ENCODE peak calls at places on chromosomes 2 and 18, in four cellular contexts. One of them, this sample, is unnamed.

GRCh38 chr2:88950010-88950409 is 258.5 kb downstream of the RPIA start:
- DNase-seq in IMR-90: no peak
- DNase-seq in H9: no peak
- DNase-seq in H1: no peak
- DNase-seq in this sample: peak

GRCh38 chr2:42770288-42771131 is 6.6 kb upstream of the OXER1 start:
- DNase-seq in IMR-90: peak
- DNase-seq in H1: peak
- DNase-seq in H9: peak
- DNase-seq in this sample: peak

GRCh38 chr2:196902828-196903227 is 23.7 kb downstream of the PGAP1 start:
- DNase-seq in H9: no peak
- DNase-seq in H1: no peak
- DNase-seq in IMR-90: peak
- DNase-seq in this sample: no peak

GRCh38 chr2:71925268-71926097 is 222.2 kb downstream of the CYP26B1 start:
- DNase-seq in H9: peak
- DNase-seq in H1: peak
- DNase-seq in IMR-90: no peak
- DNase-seq in this sample: peak

GRCh38 chr18:54775686-54776085 is 52.6 kb upstream of the RAB27B start:
- DNase-seq in H1: no peak
- DNase-seq in IMR-90: peak
- DNase-seq in H9: no peak
- DNase-seq in this sample: peak

GRCh38 chr2:129880971-129881370 is 98.5 kb upstream of the RAB6C start:
- DNase-seq in H1: no peak
- DNase-seq in IMR-90: no peak
- DNase-seq in H9: no peak
- DNase-seq in this sample: no peak

GRCh38 chr2:230134496-230135073 is 65.9 kb upstream of the SLC16A14 start:
- DNase-seq in IMR-90: peak
- DNase-seq in H9: no peak
- DNase-seq in H1: no peak
- DNase-seq in this sample: no peak

GRCh38 chr2:173124441-173124840 is 48.8 kb downstream of the MAP3K20 start:
- DNase-seq in H9: no peak
- DNase-seq in H1: no peak
- DNase-seq in IMR-90: peak
- DNase-seq in this sample: no peak

GRCh38 chr2:62465741-62466500 is 40.1 kb downstream of the TMEM17 start:
- DNase-seq in H9: peak
- DNase-seq in H1: peak
- DNase-seq in IMR-90: no peak
- DNase-seq in this sample: no peak

GRCh38 chr2:62465039-62465740 is 40.8 kb downstream of the TMEM17 start:
- DNase-seq in H9: no peak
- DNase-seq in IMR-90: no peak
- DNase-seq in H1: no peak
- DNase-seq in this sample: no peak

GRCh38 chr2:62467475-62468321 is 38.3 kb downstream of the TMEM17 start:
- DNase-seq in IMR-90: no peak
- DNase-seq in H1: no peak
- DNase-seq in H9: no peak
- DNase-seq in this sample: peak

GRCh38 chr2:62467100-62467474 is 38.9 kb downstream of the TMEM17 start:
- DNase-seq in IMR-90: no peak
- DNase-seq in H1: no peak
- DNase-seq in H9: no peak
- DNase-seq in this sample: no peak

GRCh38 chr2:62466501-62466854 is 39.5 kb downstream of the TMEM17 start:
- DNase-seq in IMR-90: no peak
- DNase-seq in H9: no peak
- DNase-seq in H1: no peak
- DNase-seq in this sample: no peak
- H2BK15ac ChIP-seq in IMR-90: no peak
- H2BK15ac ChIP-seq in H9: no peak
- H2BK15ac ChIP-seq in H1: peak
- H2BK15ac ChIP-seq in this sample: no peak

GRCh38 chr2:234537929-234538328 is 41.0 kb upstream of the ARL4C start:
- DNase-seq in H9: no peak
- DNase-seq in IMR-90: no peak
- DNase-seq in H1: no peak
- DNase-seq in this sample: no peak
- H3K56ac ChIP-seq in H9: no peak
- H3K56ac ChIP-seq in IMR-90: no peak
- H3K56ac ChIP-seq in H1: no peak
- H3K56ac ChIP-seq in this sample: no peak

DNA sequence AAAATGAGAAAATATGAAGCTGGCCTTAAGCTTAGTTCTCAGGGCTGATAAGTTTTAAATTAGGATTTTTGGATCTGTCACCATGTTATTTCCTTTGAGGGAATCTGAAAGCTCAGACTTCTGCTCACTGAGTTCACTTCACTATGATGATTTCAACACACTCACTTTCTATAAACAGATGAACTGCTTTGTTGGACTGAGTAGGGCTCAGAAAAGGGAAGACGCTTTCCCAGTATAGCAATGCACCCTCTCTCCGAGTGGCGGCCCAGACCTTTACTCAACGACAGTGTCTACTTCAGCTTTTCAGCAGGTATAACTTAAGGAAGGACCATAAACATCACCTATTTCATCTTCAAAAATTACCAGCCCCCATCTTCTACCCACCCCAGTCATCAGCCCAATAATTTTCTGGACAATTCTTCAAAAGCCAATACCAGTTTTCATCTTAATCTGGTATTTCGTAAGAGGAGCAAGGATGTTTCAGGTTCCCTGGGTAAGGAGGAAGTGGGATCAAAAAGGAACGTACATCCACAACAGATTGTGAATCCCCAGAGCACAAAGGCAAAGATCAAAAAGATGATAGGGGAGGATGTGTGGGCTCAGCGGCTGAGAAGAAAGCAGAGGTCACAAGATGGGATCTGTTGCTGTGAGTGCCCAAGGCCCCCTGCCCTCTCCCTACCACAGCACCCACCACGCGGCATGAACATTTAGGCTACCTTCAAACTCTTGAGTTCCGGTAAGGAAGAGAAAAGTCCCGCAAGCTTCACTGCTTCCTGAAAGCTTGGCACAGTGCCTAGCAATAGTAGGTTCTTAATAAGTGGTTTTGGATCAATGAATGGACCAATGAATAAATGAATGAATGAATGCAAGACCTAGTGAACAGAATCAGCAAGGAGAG is 41.9 kb downstream of the LPIN2 start:
- DNase-seq in H1: no peak
- DNase-seq in IMR-90: peak
- DNase-seq in H9: no peak
- DNase-seq in this sample: no peak
- H2BK15ac ChIP-seq in H1: no peak
- H2BK15ac ChIP-seq in IMR-90: no peak
- H2BK15ac ChIP-seq in H9: no peak
- H2BK15ac ChIP-seq in this sample: no peak

GRCh38 chr2:217857624-217858506 is 144.9 kb downstream of the TNS1 start:
- DNase-seq in H9: no peak
- DNase-seq in IMR-90: no peak
- DNase-seq in H1: no peak
- DNase-seq in this sample: no peak

GRCh38 chr2:217853961-217854360 is 148.8 kb downstream of the TNS1 start:
- DNase-seq in H9: no peak
- DNase-seq in H1: no peak
- DNase-seq in IMR-90: no peak
- DNase-seq in this sample: no peak

GRCh38 chr2:217856871-217857270 is 145.9 kb downstream of the TNS1 start:
- DNase-seq in H9: no peak
- DNase-seq in H1: no peak
- DNase-seq in IMR-90: no peak
- DNase-seq in this sample: no peak

GRCh38 chr2:217854684-217855083 is 148.1 kb downstream of the TNS1 start:
- DNase-seq in H1: no peak
- DNase-seq in H9: no peak
- DNase-seq in IMR-90: no peak
- DNase-seq in this sample: no peak

GRCh38 chr2:217856159-217856558 is 146.6 kb downstream of the TNS1 start:
- DNase-seq in H1: no peak
- DNase-seq in IMR-90: no peak
- DNase-seq in H9: no peak
- DNase-seq in this sample: no peak
- H3K56ac ChIP-seq in H1: no peak
- H3K56ac ChIP-seq in IMR-90: no peak
- H3K56ac ChIP-seq in H9: no peak
- H3K56ac ChIP-seq in this sample: no peak

GRCh38 chr2:25982968-25983280 is 627 bp upstream of the KIF3C start:
- DNase-seq in H9: no peak
- DNase-seq in H1: no peak
- DNase-seq in IMR-90: no peak
- DNase-seq in this sample: no peak
- H2BK15ac ChIP-seq in H9: no peak
- H2BK15ac ChIP-seq in H1: peak
- H2BK15ac ChIP-seq in IMR-90: peak
- H2BK15ac ChIP-seq in this sample: no peak

GRCh38 chr2:108564510-108564909 is 30.2 kb downstream of the LIMS1 start:
- DNase-seq in H9: no peak
- DNase-seq in H1: no peak
- DNase-seq in IMR-90: no peak
- DNase-seq in this sample: no peak
- H3K56ac ChIP-seq in H9: no peak
- H3K56ac ChIP-seq in H1: no peak
- H3K56ac ChIP-seq in IMR-90: no peak
- H3K56ac ChIP-seq in this sample: no peak

DNA sequence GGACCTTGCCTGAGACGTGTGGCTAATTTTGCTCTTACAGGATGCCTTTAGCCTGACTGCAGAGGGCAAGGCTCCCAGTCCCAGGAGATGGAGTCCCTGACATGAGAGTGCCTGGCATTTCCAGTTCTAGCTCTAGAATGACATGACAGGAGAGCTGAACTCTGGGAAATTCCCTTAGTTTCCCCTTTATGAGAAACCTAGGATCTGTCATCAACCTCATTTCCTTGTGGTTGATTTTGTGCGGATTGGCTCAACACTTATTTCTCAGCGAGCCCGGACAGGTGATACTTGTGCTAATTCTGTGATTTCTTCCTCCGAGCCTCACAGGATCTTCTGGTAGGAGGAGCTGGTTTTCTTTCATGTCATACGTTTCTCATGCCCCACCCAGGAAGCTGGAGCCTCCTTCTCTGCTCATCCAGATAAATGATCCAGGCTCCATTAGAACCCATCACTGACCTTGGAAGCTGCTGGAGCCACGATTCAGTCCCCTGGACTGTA is at the start of gene IL36G:
- DNase-seq in IMR-90: no peak
- DNase-seq in H1: no peak
- DNase-seq in H9: no peak
- DNase-seq in this sample: no peak
- H2BK15ac ChIP-seq in IMR-90: no peak
- H2BK15ac ChIP-seq in H1: no peak
- H2BK15ac ChIP-seq in H9: no peak
- H2BK15ac ChIP-seq in this sample: no peak

DNA sequence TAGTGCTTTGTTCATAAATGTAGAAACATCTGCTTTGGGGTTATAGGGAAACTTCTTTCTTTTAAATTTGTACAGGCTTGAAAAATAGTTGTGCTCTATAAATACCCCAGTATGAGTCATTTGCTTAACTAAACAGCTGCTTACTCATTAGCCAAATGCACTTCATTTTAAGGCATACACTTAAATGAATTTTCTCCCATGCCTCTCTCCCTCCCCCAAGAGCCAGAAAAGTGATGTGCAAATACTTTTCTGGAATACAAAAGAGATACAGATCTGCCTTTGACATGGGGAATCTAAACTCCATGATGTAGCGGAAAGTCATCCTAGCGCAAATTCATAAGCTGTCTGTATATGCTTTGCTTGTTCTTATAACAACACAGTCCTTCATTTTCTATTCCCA is 469.4 kb downstream of the DLGAP1 start:
- DNase-seq in H9: no peak
- DNase-seq in H1: no peak
- DNase-seq in IMR-90: peak
- DNase-seq in this sample: no peak
- H3K56ac ChIP-seq in H9: no peak
- H3K56ac ChIP-seq in H1: no peak
- H3K56ac ChIP-seq in IMR-90: no peak
- H3K56ac ChIP-seq in this sample: no peak